ENCODE peak calls at places on chromosomes 11 and 22, in seven cellular contexts. A, F, T, M, I, L and C are unnamed samples.

GRCh38 chr11:92376146-92376599 is 151.6 kb downstream of the FAT3 start:
- DNase-seq in A (no peak), F (peak), T (no peak), M (no peak), I (no peak), L (peak), C (peak)

GRCh38 chr22:37547249-37547741 is 13.0 kb upstream of the CDC42EP1 start:
- DNase-seq in A (no peak), F (peak), T (no peak), M (no peak), I (no peak), L (no peak), C (no peak)

GRCh38 chr11:36037031-36037430 is 93.2 kb downstream of the LDLRAD3 start:
- DNase-seq in A (peak), F (no peak), T (no peak), M (no peak), I (peak), L (no peak), C (no peak)

GRCh38 chr11:18384157-18384641 is 10.2 kb upstream of the LDHA start:
- DNase-seq in A (peak), F (peak), T (peak), M (peak), I (peak), L (peak), C (peak)

GRCh38 chr22:42800731-42801536 is 56.1 kb downstream of the ARFGAP3 start:
- DNase-seq in A (no peak), F (no peak), T (no peak), M (no peak), I (peak), L (no peak), C (no peak)

GRCh38 chr11:128490092-128490491 is 97.3 kb downstream of the ETS1 start:
- DNase-seq in A (no peak), F (no peak), T (no peak), M (no peak), I (no peak), L (no peak), C (no peak)

GRCh38 chr11:35009941-35010337 is 93.5 kb downstream of the PDHX start:
- DNase-seq in A (no peak), F (no peak), T (no peak), M (no peak), I (no peak), L (no peak), C (no peak)

GRCh38 chr22:19691007-19691720 is 23.1 kb upstream of the SEPTIN5 start:
- DNase-seq in A (no peak), F (no peak), T (no peak), M (no peak), I (no peak), L (no peak), C (no peak)

DNA sequence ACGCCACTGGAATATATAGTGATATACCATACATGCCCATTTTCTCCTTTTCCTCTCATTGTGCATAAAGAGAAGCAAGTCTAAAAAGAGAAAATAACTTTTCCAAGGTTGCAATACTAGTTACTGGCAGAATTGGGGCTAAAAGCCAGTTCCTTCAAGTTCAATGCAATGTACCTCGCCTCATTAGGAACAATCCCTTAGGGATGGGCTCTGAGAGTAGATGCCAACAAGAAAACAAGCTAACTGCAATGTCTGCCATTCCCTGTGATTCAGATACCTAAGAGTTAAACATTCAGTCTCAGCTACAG is 114.3 kb downstream of the RBFOX2 start:
- DNase-seq in A (no peak), F (no peak), T (no peak), M (no peak), I (no peak), L (no peak), C (no peak)
- H3K4me3 ChIP-seq in A (peak), F (peak), T (no peak), M (no peak), I (no peak), L (peak), C (peak)

GRCh38 chr22:39522567-39523300 is 2.4 kb downstream of the ATF4 start:
- DNase-seq in A (no peak), F (peak), T (no peak), M (peak), I (peak), L (no peak), C (no peak)

GRCh38 chr22:39526736-39527171 is 5.8 kb downstream of the RPS19BP1 start:
- DNase-seq in A (no peak), F (no peak), T (peak), M (peak), I (no peak), L (no peak), C (no peak)

GRCh38 chr22:39525658-39525975 is 5.3 kb downstream of the ATF4 start:
- DNase-seq in A (no peak), F (no peak), T (no peak), M (no peak), I (no peak), L (no peak), C (no peak)

GRCh38 chr22:39524753-39525657 is 4.6 kb downstream of the ATF4 start:
- DNase-seq in A (no peak), F (no peak), T (no peak), M (peak), I (no peak), L (no peak), C (no peak)

GRCh38 chr22:39524089-39524752 is 3.9 kb downstream of the ATF4 start:
- DNase-seq in A (no peak), F (no peak), T (no peak), M (peak), I (no peak), L (no peak), C (no peak)
- H3K4me3 ChIP-seq in A (no peak), F (no peak), T (no peak), M (no peak), I (no peak), L (no peak), C (no peak)

DNA sequence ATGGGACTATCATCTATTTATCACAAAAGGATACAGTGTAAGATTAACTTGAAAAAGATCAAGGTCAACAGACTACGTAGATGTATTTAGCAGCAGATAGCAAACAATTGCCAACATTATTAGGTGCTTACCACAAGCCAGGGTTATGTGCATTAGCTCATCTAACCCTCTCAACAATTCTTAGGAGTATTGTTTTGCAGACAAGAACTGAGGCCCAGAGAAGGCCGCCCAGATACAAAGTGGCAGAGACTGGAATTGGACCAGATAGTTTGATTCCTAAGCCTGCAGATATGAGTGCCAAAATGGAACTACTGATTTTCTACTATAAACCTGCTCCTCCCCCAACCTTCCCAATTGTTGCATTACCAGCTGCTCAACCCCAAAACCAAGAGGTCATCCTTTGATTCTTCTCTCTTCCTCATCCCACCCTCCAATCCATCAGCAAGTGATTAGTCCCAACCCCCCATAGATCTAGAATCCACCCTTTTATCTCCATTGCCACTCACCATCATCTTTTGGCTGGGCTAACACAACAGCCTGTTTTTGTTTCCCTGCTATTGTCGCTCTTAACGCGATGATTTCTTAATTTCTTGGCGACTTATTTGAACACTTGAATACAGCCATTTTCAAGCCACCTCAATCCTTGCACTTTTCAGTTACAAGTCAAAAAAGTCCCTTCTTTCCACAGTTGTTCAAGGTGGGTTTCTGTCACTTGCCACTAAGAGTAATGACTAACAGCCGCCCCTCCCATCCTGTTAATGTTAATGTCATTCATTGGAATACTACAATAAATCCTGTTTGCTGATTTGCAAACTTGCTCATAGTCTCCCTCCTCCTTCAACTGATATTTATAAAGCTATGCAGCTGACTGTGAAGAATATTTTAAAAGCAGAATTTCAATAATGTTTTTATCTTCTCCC is 2.7 kb downstream of the TMEM123 start:
- DNase-seq in A (no peak), F (no peak), T (no peak), M (no peak), I (no peak), L (no peak), C (no peak)
- H3K4me3 ChIP-seq in A (no peak), F (no peak), T (peak), M (no peak), I (no peak), L (no peak), C (no peak)

GRCh38 chr22:28710889-28711285 is 30.7 kb downstream of the CHEK2 start:
- DNase-seq in A (no peak), F (peak), T (no peak), M (no peak), I (no peak), L (no peak), C (peak)
- H3K4me3 ChIP-seq in A (no peak), F (peak), T (no peak), M (no peak), I (no peak), L (no peak), C (no peak)

GRCh38 chr11:110128161-110128560 is 35.0 kb downstream of the ZC3H12C start:
- DNase-seq in A (no peak), F (peak), T (no peak), M (no peak), I (no peak), L (no peak), C (no peak)

GRCh38 chr11:110130642-110131238 is 37.5 kb downstream of the ZC3H12C start:
- DNase-seq in A (no peak), F (peak), T (no peak), M (no peak), I (no peak), L (no peak), C (no peak)

GRCh38 chr11:110131386-110132123 is 38.4 kb downstream of the ZC3H12C start:
- DNase-seq in A (no peak), F (no peak), T (no peak), M (no peak), I (no peak), L (no peak), C (no peak)

GRCh38 chr11:110134120-110134519 is 40.9 kb downstream of the ZC3H12C start:
- DNase-seq in A (no peak), F (no peak), T (no peak), M (no peak), I (no peak), L (no peak), C (no peak)

GRCh38 chr11:110133182-110133581 is 40.0 kb downstream of the ZC3H12C start:
- DNase-seq in A (no peak), F (no peak), T (no peak), M (no peak), I (no peak), L (no peak), C (no peak)
- H3K4me3 ChIP-seq in A (no peak), F (no peak), T (no peak), M (no peak), I (no peak), L (no peak), C (no peak)